ENCODE peak calls at places on chromosomes 1 and 21, in nine cellular contexts. Z is endothelial cell, E is H9, X is epithelial cell of esophagus, B is esophagus squamous epithelium, H is IMR-90, Y is AG10803, J is GM10248, T is kidney epithelial cell. M is an unnamed sample.

GRCh38 chr21:34781508-34781907 is 112.7 kb downstream of the CLIC6 start:
- DNase-seq in X (no peak), B (no peak), T (no peak), E (no peak), H (no peak), Y (no peak), J (no peak), Z (no peak), M (no peak)

GRCh38 chr1:12616709-12617373 is 1.2 kb downstream of the DHRS3 start:
- DNase-seq in Z (peak), B (no peak), J (no peak), Y (no peak), X (peak), T (no peak), H (no peak), E (no peak), M (peak)

GRCh38 chr1:154350383-154350782 is 25.1 kb downstream of the ATP8B2 start:
- DNase-seq in B (no peak), H (no peak), T (no peak), E (peak), Y (no peak), J (no peak), X (no peak), Z (no peak), M (no peak)

GRCh38 chr1:28737245-28738137 is 751 bp downstream of the YTHDF2 start:
- DNase-seq in Y (peak), E (peak), Z (peak), J (peak), X (peak), H (peak), T (no peak), B (no peak), M (peak)

GRCh38 chr1:217053666-217054065 is 330.4 kb upstream of the ESRRG start:
- DNase-seq in E (no peak), X (no peak), H (no peak), Z (no peak), J (no peak), B (no peak), Y (no peak), T (no peak), M (no peak)

GRCh38 chr1:243393093-243393492 is 137.3 kb downstream of the SDCCAG8 start:
- DNase-seq in T (no peak), X (no peak), Y (no peak), Z (no peak), H (no peak), J (no peak), B (no peak), E (no peak), M (no peak)

GRCh38 chr1:199954701-199955100 is 72.8 kb upstream of the NR5A2 start:
- DNase-seq in H (no peak), B (no peak), T (no peak), E (peak), Y (no peak), X (no peak), J (peak), Z (peak), M (peak)

GRCh38 chr1:43435146-43436145 is 18.3 kb downstream of the HYI start:
- DNase-seq in X (no peak), T (no peak), B (no peak), E (no peak), H (peak), Z (no peak), J (no peak), Y (peak), M (no peak)

GRCh38 chr1:214018605-214019268 is 31.0 kb downstream of the PROX1 start:
- DNase-seq in J (peak), Z (no peak), H (no peak), E (no peak), T (no peak), B (no peak), X (no peak), Y (no peak), M (no peak)

GRCh38 chr1:43873851-43874250 is 59.8 kb upstream of the ARTN start:
- DNase-seq in E (no peak), Y (no peak), J (no peak), B (no peak), T (no peak), X (no peak), Z (no peak), H (no peak), M (no peak)

GRCh38 chr1:19398309-19398760 is 86.2 kb downstream of the SLC66A1 start:
- DNase-seq in Z (no peak), E (no peak), J (no peak), T (peak), Y (peak), H (peak), X (peak), B (no peak), M (no peak)
- TF ChIP-seq CTCF in Z (no peak), E (no peak), J (no peak), T (peak), Y (peak), H (peak), X (peak), B (peak), M (no peak)

GRCh38 chr1:203306089-203306969 is 1.0 kb downstream of the BTG2 start:
- DNase-seq in X (peak), E (no peak), T (peak), Y (peak), J (peak), Z (no peak), B (peak), H (peak), M (peak)
- TF ChIP-seq CTCF in X (no peak), E (no peak), T (peak), Y (peak), J (peak), Z (no peak), B (peak), H (peak), M (no peak)

GRCh38 chr1:8315573-8316475 is 2.1 kb upstream of the SLC45A1 start:
- DNase-seq in X (no peak), T (no peak), H (no peak), Y (no peak), Z (no peak), E (peak), J (no peak), B (no peak), M (no peak)
- TF ChIP-seq CTCF in X (peak), T (peak), H (peak), Y (no peak), Z (no peak), E (peak), J (no peak), B (no peak), M (no peak)

DNA sequence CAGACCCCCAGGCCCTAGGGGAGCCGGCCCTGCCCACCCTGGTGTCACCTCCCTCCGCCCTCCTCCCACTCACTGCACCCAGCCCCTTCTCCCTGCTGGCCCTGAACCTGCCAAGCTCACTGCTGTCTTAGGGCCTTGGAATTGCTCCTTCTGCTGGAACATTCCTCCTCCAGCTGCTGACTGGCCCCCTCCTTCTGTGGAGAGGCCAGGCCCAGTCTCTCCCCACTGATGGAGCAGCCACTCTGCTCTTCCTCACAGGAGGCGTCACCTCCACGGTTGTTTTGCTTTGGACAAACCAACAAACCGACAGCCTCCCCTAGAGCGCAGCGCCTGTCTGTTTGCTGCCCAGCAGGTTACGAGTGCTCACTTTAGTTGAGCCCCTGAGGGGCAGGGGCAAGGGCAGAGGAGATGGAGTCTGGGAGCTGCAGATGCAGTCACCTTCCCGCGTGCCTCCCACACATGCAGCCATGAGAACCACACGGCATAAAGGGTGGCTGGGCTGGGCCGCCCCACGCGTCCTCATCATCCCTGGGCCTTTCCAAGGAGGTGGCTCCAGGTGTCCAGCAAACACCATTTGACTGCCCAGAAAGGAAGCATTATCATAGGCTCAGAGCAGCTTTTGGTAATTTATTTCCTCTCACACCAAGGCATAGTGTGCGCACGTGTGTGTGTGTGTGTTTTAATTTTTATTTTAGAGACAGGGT is 9.4 kb downstream of the OXCT2 start:
- DNase-seq in B (no peak), T (no peak), Y (no peak), Z (no peak), J (no peak), H (no peak), E (no peak), X (no peak), M (no peak)
- TF ChIP-seq CTCF in B (no peak), T (no peak), Y (no peak), Z (no peak), J (no peak), H (no peak), E (no peak), X (no peak), M (no peak)

GRCh38 chr1:39394598-39394997 is 96.8 kb upstream of the BMP8A start:
- DNase-seq in H (no peak), J (no peak), B (no peak), E (no peak), Z (no peak), Y (no peak), T (no peak), X (peak), M (no peak)

GRCh38 chr1:39397487-39397886 is 93.9 kb upstream of the BMP8A start:
- DNase-seq in Z (no peak), B (no peak), Y (no peak), J (no peak), T (no peak), E (no peak), H (no peak), X (no peak), M (no peak)

GRCh38 chr1:39396671-39397070 is 94.8 kb upstream of the BMP8A start:
- DNase-seq in H (no peak), T (no peak), Y (no peak), E (no peak), B (no peak), J (no peak), Z (no peak), X (no peak), M (no peak)

GRCh38 chr1:39395357-39395831 is 96.0 kb upstream of the BMP8A start:
- DNase-seq in X (peak), B (no peak), H (peak), Y (peak), Z (no peak), T (peak), E (no peak), J (no peak), M (no peak)

DNA sequence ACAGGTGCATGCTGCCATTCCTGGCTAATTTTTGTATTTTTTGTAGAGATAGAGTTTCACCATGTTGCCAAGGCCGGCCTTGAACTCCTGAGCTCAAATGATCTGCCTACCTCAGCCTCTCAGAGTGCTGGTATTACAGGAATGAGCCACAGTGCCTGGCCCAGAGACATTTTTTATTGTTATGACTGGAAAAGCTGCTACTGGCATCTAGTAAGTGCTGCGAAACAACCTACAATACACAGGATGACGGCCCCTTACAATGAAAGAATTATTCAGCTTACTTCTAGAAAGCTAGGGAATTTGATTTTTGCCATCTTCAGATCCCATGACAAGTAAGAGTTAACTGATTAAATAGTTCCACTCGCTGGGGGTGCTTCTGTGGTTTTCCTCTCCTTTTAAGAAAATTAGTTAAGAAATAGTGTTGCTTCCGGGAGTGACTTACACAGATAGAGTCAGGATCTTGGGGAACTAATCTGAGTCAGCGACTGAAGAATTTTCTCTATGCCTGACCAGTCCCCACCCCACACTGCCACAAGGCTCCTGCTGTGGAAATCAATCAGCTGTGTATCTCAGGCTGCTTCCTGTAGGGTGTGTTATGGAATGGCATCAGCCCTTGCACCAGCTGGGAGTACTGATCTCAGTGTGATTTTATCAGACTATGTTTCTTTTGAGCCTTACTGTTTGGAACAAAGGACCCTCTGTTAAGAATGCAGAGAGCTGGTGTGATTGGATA is 93.0 kb upstream of the BMP8A start:
- DNase-seq in J (no peak), X (peak), Y (peak), T (peak), B (no peak), H (peak), Z (peak), E (peak), M (no peak)
- TF ChIP-seq CTCF in J (no peak), X (no peak), Y (peak), T (peak), B (no peak), H (no peak), Z (no peak), E (no peak), M (no peak)

GRCh38 chr1:94746635-94747525 is 73.3 kb upstream of the SLC44A3 start:
- DNase-seq in H (no peak), Z (no peak), B (no peak), Y (peak), E (no peak), T (no peak), J (no peak), X (no peak), M (peak)
- TF ChIP-seq CTCF in H (no peak), Z (no peak), B (no peak), Y (no peak), E (no peak), T (no peak), J (no peak), X (no peak), M (no peak)

GRCh38 chr1:17485280-17485679 is 45.8 kb upstream of the RCC2 start:
- DNase-seq in T (no peak), Y (no peak), B (no peak), E (peak), Z (peak), X (peak), J (no peak), H (peak), M (peak)
- TF ChIP-seq CTCF in T (peak), Y (peak), B (peak), E (peak), Z (peak), X (peak), J (peak), H (peak), M (peak)

GRCh38 chr1:202958544-202959275 is 598 bp upstream of the ADIPOR1 start:
- DNase-seq in B (no peak), E (no peak), H (no peak), Y (no peak), X (no peak), Z (no peak), T (no peak), J (no peak), M (no peak)

GRCh38 chr1:202954057-202954745 is 3.9 kb downstream of the ADIPOR1 start:
- DNase-seq in Z (no peak), T (no peak), B (no peak), J (no peak), E (no peak), H (no peak), Y (no peak), X (peak), M (no peak)

GRCh38 chr1:202961220-202961880 is 3.2 kb upstream of the ADIPOR1 start:
- DNase-seq in Z (no peak), T (no peak), Y (no peak), X (no peak), B (no peak), H (no peak), J (no peak), E (no peak), M (no peak)

GRCh38 chr1:202959276-202959620 is 1.1 kb upstream of the ADIPOR1 start:
- DNase-seq in Z (no peak), Y (peak), T (peak), X (peak), E (no peak), H (peak), J (no peak), B (no peak), M (no peak)

GRCh38 chr1:202957733-202958543 is at the start of gene ADIPOR1:
- DNase-seq in H (peak), X (peak), T (peak), Z (peak), B (peak), Y (peak), E (peak), J (peak), M (peak)
- TF ChIP-seq CTCF in H (peak), X (no peak), T (no peak), Z (peak), B (peak), Y (no peak), E (peak), J (peak), M (no peak)

GRCh38 chr1:225812488-225813249 is 2.7 kb downstream of the EPHX1 start:
- DNase-seq in J (no peak), X (no peak), H (no peak), Y (peak), B (no peak), E (no peak), T (no peak), Z (no peak), M (no peak)

GRCh38 chr1:225813250-225813964 is 3.5 kb downstream of the EPHX1 start:
- DNase-seq in H (peak), B (no peak), X (peak), T (no peak), Y (peak), Z (no peak), J (no peak), E (no peak), M (peak)

GRCh38 chr1:225808136-225808535 is 1.8 kb upstream of the EPHX1 start:
- DNase-seq in Z (no peak), T (no peak), E (no peak), X (no peak), H (no peak), Y (no peak), B (no peak), J (no peak), M (no peak)

GRCh38 chr1:225811622-225812487 is 1.9 kb downstream of the EPHX1 start:
- DNase-seq in J (no peak), X (peak), B (no peak), E (peak), Z (peak), T (no peak), H (no peak), Y (peak), M (no peak)

DNA sequence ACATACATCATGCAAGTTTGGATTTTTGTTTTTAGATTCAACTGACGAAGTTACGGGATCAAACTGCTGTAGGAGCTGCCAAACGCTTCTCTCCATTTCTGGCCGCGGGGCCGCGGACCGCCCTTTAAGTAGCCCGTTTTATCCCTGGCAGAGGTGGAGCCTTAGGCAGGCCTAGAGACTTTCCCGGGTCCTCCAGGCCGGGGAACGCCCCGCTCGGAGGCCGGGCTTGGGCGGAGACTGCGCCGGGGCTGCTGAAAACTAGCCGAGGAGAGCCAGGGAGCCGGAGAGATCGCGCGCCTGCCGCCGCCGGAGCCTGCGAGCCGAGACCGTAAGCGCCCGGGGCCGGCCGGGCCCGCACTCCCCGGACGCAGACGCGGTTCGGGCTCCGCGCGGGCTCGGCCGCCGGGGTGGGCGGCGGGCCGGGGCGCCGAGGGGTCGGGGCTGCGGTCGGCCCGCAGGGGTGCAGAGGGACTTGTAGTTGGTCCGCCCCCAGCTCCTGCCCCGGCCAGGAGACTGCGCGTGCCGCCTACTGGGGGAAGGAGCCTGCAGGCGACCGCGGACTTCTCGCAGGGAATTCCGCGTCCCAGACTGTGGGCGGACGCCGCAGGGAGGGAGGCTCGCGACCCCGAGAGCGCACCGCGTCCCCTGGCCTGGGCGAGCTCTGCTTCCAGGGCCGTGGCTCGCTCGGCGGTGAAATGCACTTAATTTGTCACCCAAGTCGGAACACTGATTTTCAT is at the start of gene EPHX1:
- DNase-seq in Z (peak), J (peak), Y (peak), T (peak), X (peak), B (no peak), H (peak), E (peak), M (peak)
- TF ChIP-seq CTCF in Z (no peak), J (peak), Y (peak), T (peak), X (no peak), B (peak), H (peak), E (peak), M (no peak)